ENCODE peak calls at places on chromosomes 4 and X, in ten cellular contexts. P is NCI-H1694 treated with DMSO at 0.1 percent for 48 hours, B is HL-60, F is T-helper 9 cell, U is HEK293T, T is upper lobe of right lung, E is BE2C, Y is fibroblast of pulmonary artery, W is lung, R is sciatic nerve. N is an unnamed sample.

GRCh38 chr4:5965225-5965624 is 53.0 kb downstream of the C4orf50 start:
- DNase-seq in P (no peak), B (no peak), F (no peak), U (no peak), T (peak; percentile 39), E (no peak), Y (no peak), W (no peak), R (no peak), N (no peak)

GRCh38 chrX:10356979-10357378 is 200.2 kb downstream of the CLCN4 start:
- DNase-seq in P (no peak), B (no peak), F (no peak), U (no peak), T (no peak), E (no peak), Y (no peak), W (no peak), R (no peak), N (no peak)

GRCh38 chr4:39544580-39545315 is 17.5 kb upstream of the UGDH start:
- DNase-seq in P (no peak), B (no peak), F (no peak), U (no peak), T (no peak), E (no peak), Y (no peak), W (no peak), R (no peak), N (no peak)

GRCh38 chr4:1927675-1928074 is 56.5 kb downstream of the NSD2 start:
- DNase-seq in P (no peak), B (no peak), F (no peak), U (no peak), T (no peak), E (no peak), Y (peak; percentile 29), W (no peak), R (no peak), N (no peak)

GRCh38 chr4:39169426-39169825 is 12.9 kb upstream of the WDR19 start:
- DNase-seq in P (no peak), B (no peak), F (no peak), U (no peak), T (no peak), E (no peak), Y (no peak), W (no peak), R (no peak), N (no peak)

GRCh38 chr4:38209654-38210053 is 249.5 kb downstream of the PTTG2 start:
- DNase-seq in P (no peak), B (no peak), F (no peak), U (no peak), T (no peak), E (no peak), Y (no peak), W (no peak), R (no peak), N (no peak)

GRCh38 chr4:108188770-108189169 is 20.0 kb upstream of the LEF1 start:
- DNase-seq in P (no peak), B (no peak), F (no peak), U (no peak), T (no peak), E (no peak), Y (no peak), W (no peak), R (no peak), N (no peak)

GRCh38 chrX:71652405-71652804 is 14.9 kb upstream of the LOC101059915 start:
- DNase-seq in P (peak; percentile 37), B (peak; percentile 51), F (peak; percentile 48), U (peak; percentile 69), T (no peak), E (peak; percentile 42), Y (peak; percentile 68), W (peak; percentile 45), R (no peak), N (peak; percentile 16)

GRCh38 chr4:39873823-39874222 is 103.9 kb downstream of the PDS5A start:
- DNase-seq in P (no peak), B (no peak), F (no peak), U (no peak), T (no peak), E (no peak), Y (peak; percentile 44), W (no peak), R (no peak), N (no peak)

GRCh38 chr4:80610845-80611244 is 275.3 kb downstream of the CFAP299 start:
- DNase-seq in P (no peak), B (no peak), F (no peak), U (peak; percentile 13), T (no peak), E (no peak), Y (peak; percentile 7), W (no peak), R (no peak), N (peak; percentile 67)

GRCh38 chrX:42129022-42129421 is 205.7 kb upstream of the CASK start:
- DNase-seq in P (no peak), B (no peak), F (no peak), U (no peak), T (no peak), E (no peak), Y (no peak), W (no peak), R (no peak), N (no peak)